ENCODE peak calls at places on chromosomes 6 and 20, in five cellular contexts. P, Q, X, M and F are unnamed samples.

GRCh38 chr6:75673885-75674284 is 72.2 kb downstream of the SENP6 start:
- DNase-seq in P (no peak), Q (no peak), X (no peak), M (no peak), F (no peak)

GRCh38 chr6:144816936-144817335 is 531.8 kb downstream of the UTRN start:
- DNase-seq in P (no peak), Q (no peak), X (no peak), M (no peak), F (no peak)

GRCh38 chr20:61959301-61959700 is 106.4 kb downstream of the TAF4 start:
- DNase-seq in P (no peak), Q (no peak), X (peak), M (no peak), F (no peak)

GRCh38 chr20:878511-879307 is 37.4 kb downstream of the ANGPT4 start:
- DNase-seq in P (peak), Q (no peak), X (peak), M (no peak), F (no peak)

GRCh38 chr20:3930265-3931206 is 41.3 kb downstream of the PANK2 start:
- DNase-seq in P (no peak), Q (no peak), X (no peak), M (no peak), F (peak)

GRCh38 chr6:107264357-107264831 is 149.1 kb upstream of the BEND3 start:
- DNase-seq in P (peak), Q (peak), X (peak), M (peak), F (peak)

GRCh38 chr6:111696814-111697213 is 91.1 kb upstream of the TRAF3IP2 start:
- DNase-seq in P (no peak), Q (no peak), X (no peak), M (no peak), F (no peak)

GRCh38 chr20:22617160-22617559 is 32.8 kb upstream of the FOXA2 start:
- DNase-seq in P (peak), Q (no peak), X (no peak), M (no peak), F (peak)

GRCh38 chr6:45495404-45496084 is 117.8 kb upstream of the SUPT3H start:
- DNase-seq in P (no peak), Q (no peak), X (no peak), M (no peak), F (no peak)

GRCh38 chr6:90893385-90893784 is 306.5 kb upstream of the MAP3K7 start:
- DNase-seq in P (no peak), Q (no peak), X (no peak), M (no peak), F (no peak)

GRCh38 chr6:93418448-93419303 is 683 bp downstream of the EPHA7 start:
- DNase-seq in P (peak), Q (peak), X (no peak), M (peak), F (peak)

GRCh38 chr6:146664871-146665270 is 66.1 kb downstream of the ADGB start:
- DNase-seq in P (peak), Q (no peak), X (no peak), M (no peak), F (no peak)

GRCh38 chr6:1082040-1082935 is 229.6 kb upstream of the FOXQ1 start:
- DNase-seq in P (no peak), Q (no peak), X (peak), M (no peak), F (no peak)

GRCh38 chr6:26059901-26060300 is 27.3 kb upstream of the HFE start:
- DNase-seq in P (no peak), Q (no peak), X (no peak), M (no peak), F (no peak)